ENCODE peak calls at places on chromosomes 6 and 20, in ten cellular contexts. D is ELF-1; A is cardiac fibroblast; V is hepatocyte; C is B cell; O is left lung; H is naive thymus-derived CD8-positive, alpha-beta T cell; S is 8988T; J is GM04503; I is EH. R is an unnamed sample.

GRCh38 chr6:41039060-41039998 is at the start of gene UNC5CL:
- DNase-seq in S (peak; percentile 68), J (no peak), O (peak; percentile 83), C (peak; percentile 47), H (peak; percentile 35), D (peak; percentile 72), V (peak; percentile 83), I (peak; percentile 39), A (peak; percentile 15), R (peak; percentile 55)

GRCh38 chr20:50744143-50744792 is 12.9 kb downstream of the PARD6B start:
- DNase-seq in I (peak; percentile 92), J (peak; percentile 60), O (peak; percentile 48), H (no peak), A (peak; percentile 93), D (peak; percentile 94), V (peak; percentile 92), C (no peak), S (no peak), R (no peak)

GRCh38 chr6:169794317-169795055 is 43.1 kb downstream of the ERMARD start:
- DNase-seq in J (no peak), D (no peak), O (no peak), A (no peak), V (no peak), S (no peak), I (no peak), C (no peak), H (no peak), R (no peak)

GRCh38 chr20:37515876-37516275 is 5.2 kb upstream of the NNAT start:
- DNase-seq in C (no peak), O (no peak), A (no peak), S (no peak), J (no peak), D (no peak), I (no peak), H (no peak), V (no peak), R (no peak)

GRCh38 chr20:24473435-24473834 is 4.0 kb downstream of the SYNDIG1 start:
- DNase-seq in A (no peak), H (no peak), I (no peak), V (no peak), S (no peak), J (no peak), D (no peak), O (no peak), C (no peak), R (no peak)

GRCh38 chr6:5898563-5898962 is 108.2 kb downstream of the NRN1 start:
- DNase-seq in O (no peak), J (no peak), H (no peak), S (no peak), V (no peak), D (no peak), A (no peak), C (no peak), I (no peak), R (no peak)

GRCh38 chr20:31721408-31722332 is 998 bp downstream of the BCL2L1 start:
- DNase-seq in A (no peak), D (peak; percentile 33), S (no peak), C (no peak), V (no peak), O (peak; percentile 37), J (no peak), H (no peak), I (no peak), R (no peak)

GRCh38 chr6:105832358-105832757 is 253.8 kb upstream of the PRDM1 start:
- DNase-seq in C (no peak), I (no peak), A (no peak), D (no peak), S (no peak), J (no peak), V (no peak), H (no peak), O (no peak), R (no peak)

GRCh38 chr6:140987364-140988135 is 1145.2 kb upstream of the GJE1 start:
- DNase-seq in D (no peak), S (no peak), A (no peak), H (no peak), C (no peak), O (no peak), J (no peak), I (peak; percentile 31), V (no peak), R (no peak)

GRCh38 chr6:144265390-144265789 is 19.7 kb upstream of the UTRN start:
- DNase-seq in D (peak; percentile 87), C (peak; percentile 64), S (no peak), I (peak; percentile 89), O (no peak), V (peak; percentile 34), A (peak; percentile 80), J (no peak), H (no peak), R (no peak)

GRCh38 chr6:126696921-126697693 is 357.2 kb downstream of the CENPW start:
- DNase-seq in I (peak; percentile 2), J (no peak), O (peak; percentile 61), S (no peak), V (peak; percentile 5), A (no peak), D (peak; percentile 37), C (no peak), H (no peak), R (no peak)

GRCh38 chr6:37776546-37776945 is 43.0 kb upstream of the ZFAND3 start:
- DNase-seq in J (no peak), I (no peak), H (no peak), D (no peak), S (no peak), A (no peak), C (no peak), O (no peak), V (no peak), R (no peak)

GRCh38 chr6:170178561-170179477 is 112.1 kb downstream of the DLL1 start:
- DNase-seq in O (peak; percentile 28), D (no peak), H (no peak), C (no peak), A (peak; percentile 95), J (peak; percentile 34), V (no peak), I (peak; percentile 2), S (peak; percentile 60), R (no peak)

GRCh38 chr6:15614277-15614676 is 48.6 kb downstream of the DTNBP1 start:
- DNase-seq in D (no peak), V (no peak), O (peak; percentile 52), I (no peak), S (no peak), A (no peak), H (no peak), J (no peak), C (no peak), R (no peak)

GRCh38 chr20:8909596-8909995 is 159.3 kb upstream of the PLCB4 start:
- DNase-seq in J (no peak), V (no peak), C (no peak), I (no peak), D (no peak), A (no peak), S (no peak), H (no peak), O (no peak), R (no peak)

R was measured in naive thymus-derived CD4-positive, alpha-beta T cell.